ENCODE peak calls at places on chromosomes 7 and 10, in seven cellular contexts. K is stomach, D is A549, N is GM12891, X is tibial nerve, W is transverse colon, H is breast epithelium. A is an unnamed sample.

GRCh38 chr10:3720228-3721019 is 64.6 kb downstream of the KLF6 start:
- DNase-seq in K (no peak), D (no peak), N (no peak), X (no peak), W (peak), H (no peak), A (peak)

GRCh38 chr7:120272261-120272895 is 597 bp upstream of the KCND2 start:
- DNase-seq in K (no peak), D (peak), N (peak), X (no peak), W (no peak), H (no peak), A (no peak)

GRCh38 chr10:3588346-3588745 is 196.7 kb downstream of the KLF6 start:
- DNase-seq in K (no peak), D (no peak), N (no peak), X (no peak), W (no peak), H (no peak), A (no peak)

GRCh38 chr7:97503367-97504094 is 228.4 kb upstream of the TAC1 start:
- DNase-seq in K (no peak), D (no peak), N (no peak), X (no peak), W (no peak), H (no peak), A (no peak)

GRCh38 chr7:129401968-129402860 is 32.0 kb upstream of the STRIP2 start:
- DNase-seq in K (no peak), D (peak), N (no peak), X (no peak), W (no peak), H (no peak), A (no peak)

GRCh38 chr7:75536940-75537538 is 44.9 kb downstream of the SPDYE5 start:
- DNase-seq in K (no peak), D (no peak), N (no peak), X (no peak), W (no peak), H (no peak), A (no peak)

GRCh38 chr10:110533149-110533548 is 34.3 kb upstream of the SMC3 start:
- DNase-seq in K (no peak), D (no peak), N (no peak), X (no peak), W (no peak), H (no peak), A (no peak)

GRCh38 chr7:158547817-158548216 is 39.8 kb downstream of the PTPRN2 start:
- DNase-seq in K (no peak), D (no peak), N (no peak), X (no peak), W (no peak), H (no peak), A (no peak)

GRCh38 chr10:9656386-9656785 is 1361.3 kb upstream of the CELF2 start:
- DNase-seq in K (no peak), D (no peak), N (no peak), X (no peak), W (no peak), H (no peak), A (no peak)

GRCh38 chr7:2024227-2024918 is 208.4 kb downstream of the MAD1L1 start:
- DNase-seq in K (no peak), D (no peak), N (no peak), X (no peak), W (no peak), H (no peak), A (peak)

GRCh38 chr7:46156039-46156438 is 235.0 kb upstream of the IGFBP3 start:
- DNase-seq in K (no peak), D (no peak), N (no peak), X (no peak), W (no peak), H (no peak), A (no peak)

GRCh38 chr10:67110286-67110685 is 184.4 kb downstream of the LRRTM3 start:
- DNase-seq in K (no peak), D (no peak), N (no peak), X (no peak), W (no peak), H (no peak), A (no peak)

GRCh38 chr7:133794490-133794889 is 332.6 kb upstream of the LRGUK start:
- DNase-seq in K (no peak), D (no peak), N (no peak), X (no peak), W (no peak), H (no peak), A (no peak)

GRCh38 chr7:154862153-154862791 is 140.7 kb downstream of the PAXIP1 start:
- DNase-seq in K (no peak), D (no peak), N (no peak), X (no peak), W (no peak), H (no peak), A (no peak)

GRCh38 chr10:31413325-31413724 is 94.3 kb downstream of the ZEB1 start:
- DNase-seq in K (no peak), D (no peak), N (no peak), X (no peak), W (no peak), H (no peak), A (no peak)

GRCh38 chr10:57627642-57628178 is 640.0 kb downstream of the IPMK start:
- DNase-seq in K (no peak), D (no peak), N (no peak), X (no peak), W (no peak), H (no peak), A (no peak)

GRCh38 chr10:114703377-114704125 is 45.5 kb upstream of the ABLIM1 start:
- DNase-seq in K (no peak), D (peak), N (no peak), X (no peak), W (no peak), H (no peak), A (no peak)

GRCh38 chr7:125644113-125644512 is 714.5 kb upstream of the POT1 start:
- DNase-seq in K (no peak), D (no peak), N (no peak), X (no peak), W (no peak), H (no peak), A (no peak)

GRCh38 chr10:3365630-3366029 is 193.0 kb upstream of the PITRM1 start:
- DNase-seq in K (no peak), D (peak), N (no peak), X (no peak), W (no peak), H (no peak), A (no peak)

GRCh38 chr7:99990417-99990816 is 14.6 kb upstream of the AZGP1 start:
- DNase-seq in K (no peak), D (no peak), N (no peak), X (no peak), W (no peak), H (no peak), A (no peak)

GRCh38 chr7:79774150-79774549 is 320.7 kb upstream of the MAGI2 start:
- DNase-seq in K (no peak), D (no peak), N (no peak), X (no peak), W (no peak), H (no peak), A (no peak)

GRCh38 chr7:140876519-140877248 is 48.0 kb downstream of the BRAF start:
- DNase-seq in K (no peak), D (no peak), N (no peak), X (no peak), W (no peak), H (no peak), A (no peak)

GRCh38 chr7:2524808-2525140 is 5.2 kb downstream of the LFNG start:
- DNase-seq in K (no peak), D (no peak), N (no peak), X (no peak), W (no peak), H (no peak), A (no peak)

GRCh38 chr7:157650131-157650631 is 313.4 kb downstream of the DNAJB6 start:
- DNase-seq in K (no peak), D (no peak), N (no peak), X (no peak), W (no peak), H (no peak), A (no peak)

GRCh38 chr7:12131122-12131521 is 80.0 kb upstream of the TMEM106B start:
- DNase-seq in K (no peak), D (no peak), N (no peak), X (no peak), W (no peak), H (no peak), A (no peak)

GRCh38 chr7:13240349-13240748 is 552.9 kb downstream of the ARL4A start:
- DNase-seq in K (no peak), D (peak), N (no peak), X (no peak), W (no peak), H (no peak), A (no peak)

DNA sequence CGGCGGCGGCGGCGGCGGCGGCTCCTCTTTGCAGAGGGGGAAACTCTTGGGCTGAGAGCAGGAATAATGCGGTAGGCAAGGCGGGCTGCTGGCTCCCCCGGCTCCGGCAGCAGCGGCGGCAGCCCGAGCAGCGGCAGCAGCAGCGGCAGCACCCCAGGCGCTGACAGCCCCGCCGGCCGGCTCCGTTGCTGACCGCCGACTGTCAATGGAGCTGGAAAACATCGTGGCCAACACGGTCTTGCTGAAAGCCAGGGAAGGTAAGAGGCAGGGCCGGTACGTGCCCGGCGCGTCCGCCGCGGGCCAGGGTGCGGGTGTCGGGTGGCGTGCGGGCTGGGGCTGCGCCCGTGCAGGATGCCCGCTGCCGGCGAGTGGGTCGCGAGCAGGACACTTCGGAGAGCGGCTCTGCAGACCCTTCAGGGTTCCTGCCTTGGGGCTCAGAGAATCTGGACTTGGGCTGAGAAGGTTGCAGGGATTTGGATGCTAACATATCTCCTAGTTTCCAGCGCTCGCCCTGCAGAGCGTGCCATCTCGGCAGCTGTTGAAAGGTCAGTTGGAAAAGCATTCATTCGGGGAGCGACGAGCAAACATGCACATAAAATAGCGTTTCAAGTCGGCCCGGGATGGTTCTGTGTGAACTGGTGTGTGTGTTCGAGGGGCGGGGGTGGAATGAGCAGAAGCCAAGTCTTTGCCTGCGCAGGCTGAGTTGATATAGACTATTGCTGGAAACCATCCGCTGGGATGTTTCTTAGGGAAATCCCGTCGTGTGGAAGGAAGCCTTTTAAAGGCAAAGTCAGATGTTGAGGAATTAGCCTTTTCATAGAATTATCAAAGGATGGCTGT is 562 bp downstream of the GRK5 start:
- DNase-seq in K (peak), D (peak), N (no peak), X (no peak), W (peak), H (peak), A (peak)
- TF ChIP-seq POLR2A in K (no peak), D (no peak), N (no peak), X (peak), W (no peak), H (no peak), A (no peak)

DNA sequence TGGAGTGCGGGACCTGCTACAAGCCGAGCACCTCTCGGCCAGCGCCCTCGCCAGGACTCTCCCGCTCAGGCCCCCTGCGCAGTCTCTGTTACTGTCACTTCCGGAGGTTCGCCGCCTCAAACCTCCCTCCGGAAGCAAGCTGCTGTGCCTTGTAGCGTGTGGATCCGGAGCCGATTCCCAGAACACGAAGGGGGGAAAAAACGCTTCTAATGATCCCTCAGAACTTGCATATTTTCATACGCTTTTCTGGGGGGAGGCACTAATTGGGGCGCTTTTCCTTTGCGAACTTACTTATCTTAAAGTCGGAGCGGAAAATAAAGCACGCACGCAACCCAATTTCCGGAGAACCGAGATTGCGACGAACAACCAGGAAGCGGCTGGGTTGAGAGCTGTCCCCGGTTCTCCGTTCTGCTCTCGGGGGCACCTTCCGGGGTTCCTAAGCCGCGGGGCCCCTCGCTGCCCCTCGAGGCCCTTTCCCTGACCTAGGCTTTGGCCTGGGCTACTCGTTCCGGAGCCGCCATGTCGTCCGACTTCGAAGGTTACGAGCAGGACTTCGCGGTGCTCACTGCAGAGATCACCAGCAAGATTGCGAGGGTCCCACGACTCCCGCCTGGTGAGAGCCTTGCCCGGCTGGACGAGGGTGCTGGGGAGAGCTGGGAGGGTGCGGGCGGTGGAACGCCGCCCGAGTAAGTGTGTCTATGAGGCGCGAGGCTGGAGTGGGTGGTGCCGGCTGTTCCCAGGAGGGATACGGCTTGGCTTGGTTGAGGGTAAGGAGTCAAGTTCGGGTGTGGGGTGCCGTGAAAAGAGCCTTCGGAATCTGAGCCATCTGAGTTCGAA is at the start of the genes VTI1A and ZDHHC6:
- DNase-seq in K (peak), D (peak), N (peak), X (peak), W (peak), H (peak), A (peak)
- TF ChIP-seq POLR2A in K (no peak), D (peak), N (peak), X (peak), W (peak), H (peak), A (peak)

DNA sequence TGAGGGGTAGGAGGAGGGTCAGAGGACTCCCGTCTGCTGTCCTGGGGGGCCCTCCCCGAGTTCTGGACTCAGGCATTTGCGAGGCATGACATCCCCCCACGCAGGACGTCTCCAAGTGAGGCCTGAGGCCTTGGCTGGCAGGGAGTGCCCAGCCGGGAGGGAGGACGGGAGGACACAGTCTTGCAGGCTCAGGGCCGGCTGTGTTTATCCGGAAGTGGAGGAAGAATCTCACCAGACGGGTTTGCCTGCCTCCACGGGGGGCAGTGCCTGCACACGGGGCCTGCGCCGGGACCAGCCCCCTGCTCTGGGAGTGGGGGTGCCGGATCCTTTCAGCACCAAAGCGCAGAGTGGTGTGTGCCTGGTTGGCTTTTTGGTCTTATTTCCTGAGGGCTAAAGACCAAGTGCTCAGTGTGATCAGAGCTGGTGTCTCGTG is 10.9 kb downstream of the PWWP2B start:
- DNase-seq in K (peak), D (no peak), N (peak), X (no peak), W (peak), H (peak), A (peak)
- TF ChIP-seq POLR2A in K (no peak), D (no peak), N (no peak), X (no peak), W (peak), H (peak), A (no peak)

DNA sequence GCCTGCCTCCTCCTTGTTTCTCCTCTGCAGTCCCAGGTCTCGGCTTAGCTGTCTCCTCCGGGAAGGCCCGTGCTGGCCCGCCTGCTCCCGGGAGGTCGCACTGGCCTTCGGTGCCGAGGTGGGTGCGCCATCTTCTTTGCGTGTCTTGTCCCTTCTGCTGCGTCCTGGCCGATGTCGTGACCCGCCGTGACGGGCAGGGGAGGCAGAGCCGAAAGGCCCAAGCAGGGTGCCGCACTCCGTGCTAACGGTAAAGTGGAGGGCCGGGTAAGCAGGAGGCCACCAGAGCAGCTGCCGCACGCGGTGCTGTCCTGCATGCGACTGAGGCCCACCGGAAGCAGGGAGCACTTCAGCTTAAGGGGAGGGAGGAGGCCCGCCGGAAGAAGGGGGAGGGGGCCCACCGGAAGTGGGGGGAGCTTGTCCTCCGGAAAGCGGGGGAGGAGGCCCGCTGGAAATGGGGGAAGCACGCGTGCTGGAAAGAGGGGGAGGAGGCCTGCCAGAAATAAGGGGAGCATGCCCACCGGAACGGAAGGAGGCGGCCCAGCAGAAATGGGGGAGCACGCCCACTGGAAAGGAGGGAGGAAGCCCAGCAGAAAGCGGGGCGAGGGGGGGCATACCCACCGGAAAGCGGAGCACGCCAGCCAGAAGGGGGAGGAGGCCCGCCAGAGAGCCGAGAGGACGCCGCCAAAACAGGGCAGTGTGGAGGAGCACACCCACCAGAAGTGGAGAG is 71.4 kb downstream of the PROSER2 start:
- DNase-seq in K (no peak), D (no peak), N (no peak), X (no peak), W (no peak), H (no peak), A (no peak)
- TF ChIP-seq POLR2A in K (no peak), D (no peak), N (no peak), X (no peak), W (no peak), H (no peak), A (no peak)

GRCh38 chr10:102775201-102775972 is 31.6 kb downstream of the WBP1L start:
- DNase-seq in K (no peak), D (no peak), N (no peak), X (peak), W (peak), H (peak), A (peak)

GRCh38 chr10:102778781-102779180 is 35.0 kb downstream of the WBP1L start:
- DNase-seq in K (no peak), D (no peak), N (no peak), X (no peak), W (no peak), H (no peak), A (no peak)

GRCh38 chr10:102777696-102778530 is 34.2 kb downstream of the WBP1L start:
- DNase-seq in K (no peak), D (no peak), N (no peak), X (no peak), W (no peak), H (no peak), A (no peak)

GRCh38 chr10:102775973-102776669 is 32.4 kb downstream of the WBP1L start:
- DNase-seq in K (peak), D (no peak), N (no peak), X (peak), W (peak), H (peak), A (peak)

DNA sequence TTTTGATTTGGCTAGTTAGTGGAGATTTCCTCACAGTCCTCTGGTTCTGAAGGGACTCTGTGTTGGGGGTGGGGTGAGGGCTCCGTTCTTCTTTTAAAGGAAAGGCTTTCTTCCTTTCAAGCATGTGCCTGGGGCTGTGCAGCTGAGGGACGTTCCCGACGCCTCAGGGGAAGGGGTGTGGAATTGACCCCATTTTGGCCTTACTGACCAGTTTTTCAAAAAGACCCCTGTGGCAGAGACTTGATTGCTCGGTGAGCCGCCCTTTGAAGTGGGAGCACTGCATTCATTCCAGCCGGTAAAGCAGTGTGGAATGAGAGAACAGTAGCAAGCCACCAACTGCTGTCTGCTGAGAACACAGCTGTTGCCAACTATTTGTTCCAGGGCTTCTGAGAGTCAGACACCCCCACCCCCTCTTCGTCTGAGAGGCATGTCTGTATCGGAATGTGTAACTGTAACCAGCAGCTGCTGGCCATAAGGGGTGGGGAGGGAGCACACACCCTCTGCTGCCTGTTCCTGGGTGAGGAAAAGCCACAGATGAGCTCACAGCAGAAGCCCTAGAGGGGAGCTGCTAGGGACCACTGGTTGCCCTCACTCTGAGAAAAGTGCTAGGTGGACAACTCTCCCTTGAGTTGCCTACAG is 33.1 kb downstream of the WBP1L start:
- DNase-seq in K (peak), D (no peak), N (no peak), X (peak), W (peak), H (peak), A (no peak)
- TF ChIP-seq POLR2A in K (no peak), D (no peak), N (no peak), X (peak), W (peak), H (peak), A (peak)

GRCh38 chr7:90551036-90551435 is 45.1 kb upstream of the CDK14 start:
- DNase-seq in K (no peak), D (no peak), N (no peak), X (no peak), W (no peak), H (no peak), A (no peak)
- TF ChIP-seq POLR2A in K (no peak), D (no peak), N (no peak), X (no peak), W (no peak), H (no peak), A (no peak)

GRCh38 chr10:103041391-103041790 is 123.3 kb downstream of the CNNM2 start:
- DNase-seq in K (no peak), D (no peak), N (no peak), X (no peak), W (no peak), H (no peak), A (no peak)
- TF ChIP-seq POLR2A in K (no peak), D (no peak), N (no peak), X (no peak), W (no peak), H (no peak), A (no peak)

GRCh38 chr10:100427374-100427773 is 35.4 kb upstream of the WNT8B start:
- DNase-seq in K (no peak), D (no peak), N (no peak), X (no peak), W (no peak), H (no peak), A (no peak)
- TF ChIP-seq POLR2A in K (no peak), D (no peak), N (no peak), X (no peak), W (no peak), H (no peak), A (no peak)

A was measured in right lobe of liver.